ENCODE peak calls at places on chromosome 13, in four cellular contexts. N, M, U and Y are unnamed samples.

GRCh38 chr13:40146586-40147240 is 491.3 kb downstream of the COG6 start:
- DNase-seq in N (no peak), U (no peak), M (no peak), Y (no peak)

GRCh38 chr13:23868521-23868920 is 20.7 kb downstream of the MIPEP start:
- DNase-seq in N (no peak), M (no peak), U (no peak), Y (no peak)

GRCh38 chr13:51822106-51822840 is 18.3 kb upstream of the DHRS12 start:
- DNase-seq in M (peak; percentile 29), U (no peak), N (no peak), Y (no peak)

GRCh38 chr13:75507027-75508001 is 25.3 kb upstream of the TBC1D4 start:
- DNase-seq in M (no peak), U (no peak), N (no peak), Y (no peak)

GRCh38 chr13:51737609-51738008 is 66.4 kb downstream of the DHRS12 start:
- DNase-seq in M (no peak), U (no peak), N (no peak), Y (no peak)

GRCh38 chr13:31945202-31945978 is 86.2 kb upstream of the FRY start:
- DNase-seq in M (peak; percentile 79), U (no peak), N (peak; percentile 38), Y (no peak)

GRCh38 chr13:76848596-76848995 is 37.6 kb downstream of the KCTD12 start:
- DNase-seq in N (peak; percentile 51), M (peak; percentile 71), U (no peak), Y (no peak)

GRCh38 chr13:113155982-113156655 is 2.3 kb upstream of the PROZ start:
- DNase-seq in U (no peak), M (no peak), N (no peak), Y (no peak)

GRCh38 chr13:45875951-45876350 is 24.4 kb upstream of the SIAH3 start:
- DNase-seq in U (no peak), N (no peak), M (no peak), Y (no peak)

GRCh38 chr13:30819136-30819875 is 84.0 kb downstream of the ALOX5AP start:
- DNase-seq in N (no peak), M (peak; percentile 34), U (no peak), Y (no peak)

GRCh38 chr13:76837811-76838210 is 48.4 kb downstream of the KCTD12 start:
- DNase-seq in U (no peak), M (no peak), N (no peak), Y (no peak)

GRCh38 chr13:47109028-47109427 is 212.2 kb upstream of the HTR2A start:
- DNase-seq in M (no peak), N (no peak), U (no peak), Y (no peak)

GRCh38 chr13:64633948-64634347 is 2596.2 kb downstream of the PCDH9 start:
- DNase-seq in N (no peak), U (no peak), M (no peak), Y (no peak)

GRCh38 chr13:113941571-113942191 is 32.2 kb downstream of the C13orf46 start:
- DNase-seq in M (peak; percentile 54), U (no peak), N (no peak), Y (no peak)

GRCh38 chr13:103730407-103730806 is 664.2 kb upstream of the SLC10A2 start:
- DNase-seq in M (no peak), U (no peak), N (no peak), Y (no peak)

GRCh38 chr13:32142956-32143375 is 111.4 kb downstream of the FRY start:
- DNase-seq in M (no peak), N (no peak), U (no peak), Y (peak; percentile 13)

GRCh38 chr13:62309904-62310303 is 894.3 kb upstream of the PCDH20 start:
- DNase-seq in N (no peak), M (no peak), U (no peak), Y (no peak)

GRCh38 chr13:22256111-22256639 is 585.3 kb downstream of the FGF9 start:
- DNase-seq in U (no peak), M (no peak), N (no peak), Y (no peak)

GRCh38 chr13:30730526-30730925 is 4.8 kb upstream of the ALOX5AP start:
- DNase-seq in N (no peak), U (no peak), M (no peak), Y (no peak)

GRCh38 chr13:101205408-101205807 is 210.9 kb downstream of the NALCN start:
- DNase-seq in M (no peak), U (no peak), N (no peak), Y (no peak)

GRCh38 chr13:44335463-44335862 is 38.2 kb upstream of the SERP2 start:
- DNase-seq in M (no peak), N (no peak), U (no peak), Y (no peak)

GRCh38 chr13:49977992-49978391 is 18.9 kb upstream of the TRIM13 start:
- DNase-seq in N (no peak), U (no peak), M (no peak), Y (no peak)

GRCh38 chr13:46126074-46126473 is 21.2 kb upstream of the CPB2 start:
- DNase-seq in M (no peak), N (no peak), U (no peak), Y (no peak)

GRCh38 chr13:31282741-31283455 is 83.1 kb downstream of the B3GLCT start:
- DNase-seq in M (no peak), N (no peak), U (no peak), Y (no peak)

GRCh38 chr13:88042489-88042888 is 371.3 kb downstream of the SLITRK5 start:
- DNase-seq in U (no peak), M (no peak), N (no peak), Y (no peak)

GRCh38 chr13:74243637-74244526 is 109.7 kb upstream of the KLF12 start:
- DNase-seq in M (no peak), N (no peak), U (no peak), Y (no peak)

GRCh38 chr13:111632906-111633305 is 312.5 kb downstream of the TEX29 start:
- DNase-seq in N (no peak), M (no peak), U (no peak), Y (peak; percentile 48)

GRCh38 chr13:111429064-111429558 is 108.7 kb downstream of the TEX29 start:
- DNase-seq in M (no peak), U (no peak), N (peak; percentile 74), Y (peak; percentile 39)

GRCh38 chr13:110503037-110503901 is 58.3 kb downstream of the RAB20 start:
- DNase-seq in M (peak; percentile 72), U (no peak), N (no peak), Y (no peak)

GRCh38 chr13:106262886-106263285 is 272.6 kb downstream of the EFNB2 start:
- DNase-seq in U (no peak), N (no peak), M (no peak), Y (no peak)

GRCh38 chr13:44231786-44232516 is 141.7 kb upstream of the SERP2 start:
- DNase-seq in M (peak; percentile 82), N (no peak), U (no peak), Y (peak; percentile 33)

GRCh38 chr13:66826398-66826797 is 403.7 kb downstream of the PCDH9 start:
- DNase-seq in N (no peak), M (no peak), U (no peak), Y (no peak)

GRCh38 chr13:33263484-33263883 is 22.1 kb downstream of the STARD13 start:
- DNase-seq in M (no peak), N (no peak), U (no peak), Y (no peak)

GRCh38 chr13:33262069-33262487 is 23.5 kb downstream of the STARD13 start:
- DNase-seq in N (no peak), U (no peak), M (peak; percentile 72), Y (no peak)

GRCh38 chr13:33261426-33262068 is 24.0 kb downstream of the STARD13 start:
- DNase-seq in N (no peak), U (no peak), M (no peak), Y (no peak)

GRCh38 chr13:33262997-33263396 is 22.6 kb downstream of the STARD13 start:
- DNase-seq in N (no peak), M (no peak), U (no peak), Y (no peak)

DNA sequence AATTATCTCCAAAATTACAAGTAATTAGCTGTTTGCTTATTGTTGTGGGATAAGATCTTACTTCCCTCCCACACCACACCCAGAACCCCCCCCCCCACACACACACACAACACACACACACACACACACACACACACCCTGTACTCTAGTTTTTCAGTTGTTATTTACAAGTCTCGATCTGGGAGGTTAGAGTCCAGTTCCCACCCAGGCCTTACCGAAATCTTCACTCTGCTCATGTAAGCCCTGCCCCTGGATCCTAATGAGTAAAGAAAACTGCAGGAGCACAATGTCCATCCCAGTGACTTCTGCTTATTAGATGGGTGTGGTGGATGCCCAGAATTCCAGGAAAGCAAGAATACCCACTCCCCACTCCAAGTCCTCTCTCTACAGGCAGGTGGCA is 23.0 kb downstream of the STARD13 start:
- DNase-seq in M (no peak), N (no peak), U (no peak), Y (no peak)
- H3K27ac ChIP-seq in M (peak overlapping the region; percentile 69), N (no peak overlapping the region), U (no peak overlapping the region), Y (no peak overlapping the region)

DNA sequence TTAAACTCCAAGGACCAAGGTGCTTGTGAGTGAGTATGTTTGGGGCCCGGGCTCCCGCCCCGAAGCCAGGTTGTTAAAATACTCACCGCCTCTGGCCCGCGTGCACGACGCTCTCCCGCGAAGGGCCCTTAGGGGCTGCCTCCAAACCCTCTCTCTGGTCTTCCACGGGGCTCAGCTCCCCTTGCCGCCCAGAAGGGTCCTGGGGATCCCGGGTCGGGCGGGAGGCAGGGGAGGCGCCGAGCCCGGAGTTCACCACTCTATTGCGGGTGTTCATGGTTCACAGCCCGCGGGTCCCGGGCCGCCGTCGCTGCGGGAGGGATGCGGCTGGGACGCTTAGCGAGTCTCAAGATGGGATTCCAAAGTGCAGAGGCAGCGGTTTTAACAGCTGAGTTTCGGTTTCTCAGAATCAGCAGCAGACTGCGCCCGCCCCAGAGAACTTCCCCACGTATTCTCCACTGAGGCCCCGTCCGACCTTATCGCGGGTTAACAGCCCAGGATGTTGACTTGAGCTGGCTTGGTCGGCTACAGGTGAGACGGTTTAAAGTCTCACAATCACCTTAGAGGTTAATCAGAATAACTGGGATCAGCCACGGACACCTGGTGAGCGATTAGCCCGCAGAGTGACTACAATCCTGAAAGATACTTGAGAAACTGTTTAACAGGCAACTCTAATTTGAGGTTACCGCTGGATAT is at the start of gene EPSTI1:
- DNase-seq in U (peak; percentile 82), M (peak; percentile 83), N (peak; percentile 81), Y (no peak)
- H3K27ac ChIP-seq in U (peak within 1 kb of the TSS; percentile 92), M (peak within 1 kb of the TSS; percentile 77), N (peak within 1 kb of the TSS; percentile 91), Y (no peak within 1 kb of the TSS)

GRCh38 chr13:35481777-35482176 is 5.3 kb upstream of the MAB21L1 start:
- DNase-seq in M (no peak), U (no peak), N (no peak), Y (no peak)

GRCh38 chr13:35479691-35480090 is 3.2 kb upstream of the MAB21L1 start:
- DNase-seq in N (no peak), M (no peak), U (no peak), Y (no peak)

GRCh38 chr13:35489050-35489449 is 12.6 kb upstream of the MAB21L1 start:
- DNase-seq in N (no peak), M (no peak), U (no peak), Y (no peak)

GRCh38 chr13:35484384-35484783 is 7.9 kb upstream of the MAB21L1 start:
- DNase-seq in N (no peak), U (no peak), M (no peak), Y (no peak)

DNA sequence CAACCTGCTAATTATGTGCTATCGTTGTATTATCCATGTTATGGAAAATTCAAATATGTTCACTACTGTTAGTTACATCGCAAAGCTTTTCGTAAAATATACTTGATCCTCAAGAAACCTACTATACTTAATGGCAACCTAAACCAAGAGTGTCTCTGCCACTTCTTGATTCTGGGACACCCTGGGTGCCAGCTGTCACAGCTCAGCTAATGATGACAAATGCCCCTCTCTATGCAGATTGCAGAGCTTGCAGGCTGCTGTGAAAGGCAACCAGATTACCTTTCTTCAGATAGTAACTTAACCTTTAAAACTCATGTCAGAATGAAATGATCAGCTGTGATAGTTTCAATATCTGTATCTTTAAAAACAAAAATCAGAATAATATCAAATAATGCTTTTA is 9.0 kb upstream of the MAB21L1 start:
- DNase-seq in N (no peak), U (no peak), M (no peak), Y (no peak)
- H3K27ac ChIP-seq in N (no peak overlapping the region), U (no peak overlapping the region), M (no peak overlapping the region), Y (no peak overlapping the region)

GRCh38 chr13:27428160-27428559 is 3.7 kb downstream of the GTF3A start:
- DNase-seq in N (no peak), M (no peak), U (no peak), Y (no peak)
- H3K27ac ChIP-seq in N (no peak overlapping the region), M (no peak overlapping the region), U (peak overlapping the region; percentile 95), Y (no peak overlapping the region)